ENCODE peak calls at places on chromosomes 5 and 9, in five cellular contexts. H is EL, B is HTR-8/SVneo, Q is bronchial epithelial cell, A is T-helper 9 cell. X is an unnamed sample.

GRCh38 chr9:114315723-114316363 is 7.1 kb upstream of the ORM1 start:
- DNase-seq in H (no peak), B (no peak), Q (no peak), A (no peak), X (no peak)

GRCh38 chr5:68749648-68750047 is 344.2 kb upstream of the SLC30A5 start:
- DNase-seq in H (peak), B (no peak), Q (peak), A (no peak), X (peak)

GRCh38 chr9:130220351-130220750 is 45.2 kb upstream of the HMCN2 start:
- DNase-seq in H (no peak), B (no peak), Q (no peak), A (no peak), X (no peak)

GRCh38 chr9:27527702-27528277 is 1.8 kb downstream of the MOB3B start:
- DNase-seq in H (no peak), B (no peak), Q (no peak), A (no peak), X (no peak)

GRCh38 chr9:128614728-128615127 is 41.9 kb downstream of the DYNC2I2 start:
- DNase-seq in H (no peak), B (no peak), Q (peak), A (no peak), X (no peak)

GRCh38 chr9:112380102-112380581 is at the start of gene HSDL2:
- DNase-seq in H (no peak), B (no peak), Q (peak), A (peak), X (no peak)

GRCh38 chr9:93134018-93134739 is at the start of gene NINJ1:
- DNase-seq in H (peak), B (peak), Q (peak), A (peak), X (no peak)

GRCh38 chr9:97388721-97389238 is 23.1 kb upstream of the TDRD7 start:
- DNase-seq in H (peak), B (no peak), Q (no peak), A (no peak), X (no peak)

GRCh38 chr5:2196416-2196815 is 313.7 kb upstream of the IRX4 start:
- DNase-seq in H (no peak), B (no peak), Q (no peak), A (no peak), X (no peak)

GRCh38 chr9:86202338-86202882 is 57.0 kb downstream of the C9orf153 start:
- DNase-seq in H (peak), B (peak), Q (peak), A (no peak), X (no peak)

GRCh38 chr9:20209421-20210340 is 412.6 kb downstream of the MLLT3 start:
- DNase-seq in H (no peak), B (no peak), Q (no peak), A (peak), X (no peak)

GRCh38 chr9:69465473-69465872 is 140.5 kb downstream of the ENTREP1 start:
- DNase-seq in H (no peak), B (no peak), Q (no peak), A (no peak), X (no peak)

GRCh38 chr5:43363445-43364152 is 48.6 kb downstream of the CCL28 start:
- DNase-seq in H (no peak), B (no peak), Q (no peak), A (no peak), X (no peak)

GRCh38 chr9:3578786-3579185 is 53.0 kb upstream of the RFX3 start:
- DNase-seq in H (peak), B (no peak), Q (peak), A (no peak), X (peak)

GRCh38 chr5:150138551-150139265 is 16.9 kb downstream of the PDGFRB start:
- DNase-seq in H (peak), B (peak), Q (no peak), A (no peak), X (no peak)

GRCh38 chr9:135602789-135603481 is 36.4 kb downstream of the GLT6D1 start:
- DNase-seq in H (peak), B (peak), Q (peak), A (peak), X (no peak)

GRCh38 chr9:96523429-96523828 is 73.5 kb downstream of the HABP4 start:
- DNase-seq in H (no peak), B (no peak), Q (no peak), A (no peak), X (no peak)

GRCh38 chr5:103546858-103547257 is 15.7 kb downstream of the NUDT12 start:
- DNase-seq in H (no peak), B (no peak), Q (no peak), A (no peak), X (no peak)

GRCh38 chr9:16445141-16445920 is 425.1 kb downstream of the BNC2 start:
- DNase-seq in H (peak), B (no peak), Q (peak), A (no peak), X (peak)

GRCh38 chr5:149834246-149834855 is 104.2 kb downstream of the PPARGC1B start:
- DNase-seq in H (peak), B (peak), Q (peak), A (peak), X (peak)

GRCh38 chr5:74040811-74041491 is 415.0 kb downstream of the ARHGEF28 start:
- DNase-seq in H (peak), B (no peak), Q (peak), A (no peak), X (no peak)

GRCh38 chr5:108278285-108279240 is 103.3 kb downstream of the FBXL17 start:
- DNase-seq in H (no peak), B (no peak), Q (no peak), A (no peak), X (no peak)

GRCh38 chr5:180790020-180790419 is 12.6 kb downstream of the MGAT1 start:
- DNase-seq in H (no peak), B (no peak), Q (no peak), A (no peak), X (no peak)

GRCh38 chr5:127608077-127608660 is 40.7 kb upstream of the CTXN3 start:
- DNase-seq in H (no peak), B (no peak), Q (no peak), A (no peak), X (peak)

GRCh38 chr5:136132087-136132486 is 558 bp upstream of the SMAD5 start:
- DNase-seq in H (peak), B (peak), Q (no peak), A (no peak), X (no peak)